ENCODE peak calls at places on chromosomes 7 and 10, in seven cellular contexts. R, M, L, E, P, T and C are unnamed samples.

GRCh38 chr7:100120518-100121085 is 1.2 kb downstream of the CNPY4 start:
- DNase-seq in T (no peak), E (no peak), P (no peak), R (no peak), M (no peak), L (no peak), C (no peak)

GRCh38 chr7:114921636-114922150 is at the start of gene MDFIC:
- DNase-seq in E (no peak), M (no peak), P (peak; percentile 21), T (no peak), L (peak; percentile 75), R (peak; percentile 64), C (no peak)

GRCh38 chr7:134720091-134720935 is 59.1 kb upstream of the CALD1 start:
- DNase-seq in P (no peak), M (no peak), E (no peak), L (no peak), R (no peak), T (no peak), C (no peak)

GRCh38 chr7:66082886-66083415 is 7.3 kb downstream of the ASL start:
- DNase-seq in R (no peak), E (no peak), L (peak; percentile 60), M (no peak), P (no peak), T (no peak), C (no peak)

GRCh38 chr10:369441-370221 is 234.4 kb downstream of the ZMYND11 start:
- DNase-seq in P (peak; percentile 87), T (no peak), E (no peak), L (peak; percentile 63), R (no peak), M (no peak), C (no peak)

GRCh38 chr10:14782691-14783363 is 8.1 kb upstream of the FAM107B start:
- DNase-seq in M (peak; percentile 56), E (no peak), R (no peak), T (peak; percentile 61), P (no peak), L (no peak), C (no peak)

GRCh38 chr7:129607471-129608120 is 3.9 kb upstream of the NRF1 start:
- DNase-seq in T (no peak), P (peak; percentile 64), L (no peak), R (peak; percentile 82), M (no peak), E (no peak), C (no peak)

GRCh38 chr7:82286096-82286841 is 157.3 kb downstream of the CACNA2D1 start:
- DNase-seq in T (no peak), M (no peak), R (no peak), L (no peak), E (no peak), P (no peak), C (no peak)

GRCh38 chr10:54594289-54594688 is 206.7 kb downstream of the PCDH15 start:
- DNase-seq in T (no peak), P (no peak), M (no peak), L (peak; percentile 41), R (no peak), E (no peak), C (no peak)

GRCh38 chr7:22143496-22143895 is 197.8 kb upstream of the CDCA7L start:
- DNase-seq in R (no peak), M (no peak), P (no peak), L (no peak), T (no peak), E (no peak), C (no peak)

GRCh38 chr7:139960158-139960557 is 102.6 kb downstream of the PARP12 start:
- DNase-seq in T (no peak), R (no peak), P (no peak), M (no peak), E (no peak), L (no peak), C (no peak)

GRCh38 chr7:153297141-153297540 is 537.6 kb downstream of the ACTR3B start:
- DNase-seq in R (no peak), P (no peak), M (no peak), T (no peak), E (no peak), L (no peak), C (no peak)

DNA sequence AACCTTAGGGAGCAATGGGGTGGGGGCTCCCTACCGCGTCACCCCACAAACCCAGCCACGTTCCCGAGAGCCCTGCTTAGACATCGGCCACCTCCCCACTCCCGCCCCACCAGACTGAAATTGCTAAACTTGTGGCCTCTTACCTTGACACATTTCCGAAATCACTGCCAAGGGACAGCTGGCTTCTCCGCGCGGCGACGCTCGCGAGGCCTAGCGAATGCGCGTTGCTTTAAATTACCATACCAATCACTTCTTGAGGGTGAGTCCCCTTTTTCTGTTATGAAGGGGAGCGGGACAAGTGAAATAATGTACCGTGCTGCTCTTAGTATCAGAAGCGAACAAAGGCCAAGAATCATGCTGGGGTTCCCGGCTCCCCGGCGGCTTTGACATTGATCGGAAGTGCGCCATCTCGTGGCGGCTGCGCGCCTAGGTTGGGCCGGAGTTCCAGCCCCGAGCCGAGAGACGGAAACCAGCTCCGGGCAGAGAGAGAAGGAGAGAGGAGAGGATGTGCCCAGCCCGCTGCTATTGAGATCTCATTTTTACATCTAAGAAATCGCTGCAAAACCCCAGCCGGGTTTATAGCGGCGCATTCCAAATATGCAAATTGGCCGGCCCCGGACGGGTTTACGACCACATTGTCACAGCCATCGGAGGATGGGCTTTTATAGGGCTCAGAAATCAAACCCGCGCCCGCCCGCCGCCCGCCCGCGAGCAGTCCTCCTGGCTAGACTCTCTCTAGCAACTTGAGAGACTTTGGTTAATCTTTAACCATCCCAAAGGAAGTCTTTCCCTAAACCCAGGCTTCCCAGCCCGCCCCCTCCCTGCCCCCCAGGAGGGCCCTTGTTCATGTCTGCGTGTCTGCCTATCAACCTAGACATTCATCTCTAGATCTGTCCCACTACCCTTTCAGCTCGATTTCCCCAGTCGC is 5.3 kb downstream of the HOXA11 start:
- DNase-seq in P (peak; percentile 93), R (peak; percentile 89), L (peak; percentile 89), E (peak; percentile 56), T (no peak), M (peak; percentile 41), C (peak; percentile 47)
- H3K4me3 ChIP-seq in P (peak overlapping the region; percentile 5), R (peak overlapping the region; percentile 36), L (peak overlapping the region; percentile 48), E (no peak overlapping the region), T (peak overlapping the region; percentile 56), M (peak overlapping the region; percentile 62), C (no peak overlapping the region)

GRCh38 chr10:58806970-58807630 is 294.4 kb downstream of the BICC1 start:
- DNase-seq in L (no peak), E (no peak), T (no peak), P (no peak), R (no peak), M (no peak), C (no peak)

GRCh38 chr10:58807631-58808024 is 295.0 kb downstream of the BICC1 start:
- DNase-seq in T (no peak), M (peak; percentile 73), P (no peak), E (no peak), R (no peak), L (no peak), C (no peak)

GRCh38 chr10:58806323-58806722 is 293.7 kb downstream of the BICC1 start:
- DNase-seq in L (no peak), R (no peak), P (no peak), E (no peak), T (no peak), M (peak; percentile 17), C (no peak)

GRCh38 chr10:58813573-58813972 is 300.9 kb downstream of the BICC1 start:
- DNase-seq in T (no peak), R (no peak), L (no peak), M (peak; percentile 73), P (no peak), E (no peak), C (no peak)

GRCh38 chr10:58810751-58811150 is 298.1 kb downstream of the BICC1 start:
- DNase-seq in T (no peak), L (no peak), P (no peak), R (no peak), M (no peak), E (no peak), C (no peak)
- TF ChIP-seq POLR2AphosphoS5 in T (no peak), L (no peak), P (no peak), R (no peak), M (no peak), E (no peak), C (no peak)

DNA sequence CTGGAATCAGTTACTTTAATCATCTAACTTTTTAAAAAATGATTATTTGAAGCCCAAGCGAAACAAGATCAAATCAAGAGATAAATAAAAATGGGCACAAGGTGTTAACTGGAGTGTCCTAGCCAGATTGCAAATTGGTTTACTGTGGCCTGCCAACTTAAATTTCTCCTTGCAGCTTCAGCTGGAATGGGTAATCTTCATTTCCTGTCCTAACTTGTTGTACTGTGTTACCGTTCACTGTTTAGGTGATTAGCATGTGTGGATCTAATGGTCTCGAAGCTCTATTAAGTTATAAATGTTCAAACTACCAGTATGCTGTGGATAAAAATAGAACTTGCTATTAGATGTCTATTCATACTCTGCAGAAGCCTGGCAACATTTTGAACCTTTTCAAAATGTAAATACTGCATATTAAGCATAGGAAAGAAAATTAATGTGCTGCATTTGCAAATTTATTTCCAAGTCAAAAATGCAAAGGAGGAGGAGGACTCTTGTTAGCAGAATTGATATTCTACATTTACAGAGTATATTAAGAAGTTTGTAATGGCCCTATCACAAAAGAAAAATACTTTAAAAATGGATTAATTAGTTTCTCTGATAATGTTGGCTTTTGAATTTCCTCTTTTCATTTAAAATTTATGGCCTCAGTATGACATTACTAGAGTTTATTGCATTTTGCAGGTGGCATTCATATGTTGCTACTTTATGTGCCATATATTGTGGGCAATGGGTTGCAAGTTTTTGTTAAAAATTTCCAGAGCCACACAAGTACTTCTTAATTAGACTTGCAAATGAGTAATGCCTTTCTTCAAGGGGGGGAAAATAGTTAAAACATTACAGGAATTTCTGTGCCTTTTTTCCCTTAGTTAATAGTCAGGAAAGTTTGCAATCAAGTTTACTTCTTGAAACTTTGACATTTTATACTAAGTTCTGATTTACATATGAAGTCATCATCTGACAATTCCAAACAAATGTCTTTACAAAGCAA is 92.1 kb downstream of the CABCOCO1 start:
- DNase-seq in L (no peak), E (no peak), T (no peak), M (no peak), R (no peak), P (no peak), C (no peak)
- H3K4me3 ChIP-seq in L (no peak overlapping the region), E (no peak overlapping the region), T (no peak overlapping the region), M (no peak overlapping the region), R (no peak overlapping the region), P (no peak overlapping the region), C (no peak overlapping the region)

DNA sequence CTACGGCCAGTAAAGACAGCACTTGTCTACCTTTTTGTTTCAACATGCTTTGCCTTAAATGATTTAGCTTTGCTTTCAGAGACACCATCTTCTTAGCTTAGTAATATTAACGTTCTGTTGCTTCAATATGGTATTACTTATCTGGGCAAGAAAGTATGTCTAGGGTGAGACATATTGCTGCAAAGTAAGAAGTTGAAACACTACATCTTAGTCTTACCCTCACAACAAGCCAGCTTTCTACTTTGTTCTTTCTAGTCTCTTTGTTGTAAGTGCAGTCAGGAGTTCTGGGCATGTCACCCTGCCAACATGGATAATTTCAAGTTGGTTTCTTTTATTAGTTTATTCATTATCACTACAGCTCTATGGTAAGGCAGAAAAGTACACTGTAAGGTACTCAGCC is 122.7 kb upstream of the DNAJB12 start:
- DNase-seq in P (no peak), R (no peak), T (no peak), M (no peak), L (no peak), E (no peak), C (no peak)
- TF ChIP-seq POLR2AphosphoS5 in P (no peak), R (no peak), T (no peak), M (no peak), L (no peak), E (no peak), C (no peak)

GRCh38 chr7:35035511-35035921 is 1.8 kb downstream of the DPY19L1 start:
- DNase-seq in R (peak; percentile 60), E (no peak), M (peak; percentile 21), T (peak; percentile 45), P (no peak), L (no peak), C (no peak)
- H3K4me3 ChIP-seq in R (peak overlapping the region; percentile 94), E (no peak overlapping the region), M (peak overlapping the region; percentile 82), T (peak overlapping the region; percentile 87), P (peak overlapping the region; percentile 64), L (peak overlapping the region; percentile 97), C (peak overlapping the region; percentile 86)